ENCODE peak calls at places on chromosome 1, in nine cellular contexts. X is ovary, Z is left ventricle myocardium inferior, D is choroid plexus epithelial cell, H is astrocyte of the spinal cord, V is kidney epithelial cell, B is lower lobe of right lung, R is GM12865, U is MM.1S. G is an unnamed sample.
A peak's percentile ranks its signal among the peaks of the same experiment; 100 is the strongest.

GRCh38 chr1:91769698-91770232 is 116.2 kb downstream of the TGFBR3 start:
- DNase-seq in X (no peak), Z (no peak), D (no peak), H (peak; percentile 44), V (no peak), B (no peak), R (no peak), U (no peak), G (no peak)

GRCh38 chr1:1937549-1938275 is 18.6 kb upstream of the TMEM52 start:
- DNase-seq in X (no peak), Z (no peak), D (no peak), H (no peak), V (no peak), B (no peak), R (no peak), U (no peak), G (no peak)

GRCh38 chr1:192892934-192893333 is 84.1 kb downstream of the RGS2 start:
- DNase-seq in X (no peak), Z (no peak), D (no peak), H (no peak), V (no peak), B (no peak), R (no peak), U (no peak), G (no peak)

GRCh38 chr1:50425376-50426107 is 2.3 kb upstream of the DMRTA2 start:
- DNase-seq in X (no peak), Z (no peak), D (no peak), H (no peak), V (no peak), B (no peak), R (no peak), U (no peak), G (no peak)

GRCh38 chr1:153545067-153546055 is at the start of gene S100A4:
- DNase-seq in X (peak; percentile 79), Z (peak; percentile 93), D (peak; percentile 86), H (peak; percentile 95), V (peak; percentile 79), B (peak; percentile 95), R (no peak), U (peak; percentile 67), G (peak; percentile 97)

GRCh38 chr1:246607466-246607865 is 41.2 kb downstream of the CNST start:
- DNase-seq in X (no peak), Z (peak; percentile 24), D (no peak), H (no peak), V (no peak), B (no peak), R (no peak), U (no peak), G (no peak)

GRCh38 chr1:21216835-21217811 is 40.4 kb upstream of the EIF4G3 start:
- DNase-seq in X (no peak), Z (no peak), D (peak; percentile 62), H (peak; percentile 35), V (no peak), B (peak; percentile 58), R (peak; percentile 77), U (peak; percentile 63), G (peak; percentile 45)

GRCh38 chr1:39689635-39690034 is 1.6 kb downstream of the HPCAL4 start:
- DNase-seq in X (no peak), Z (no peak), D (no peak), H (no peak), V (no peak), B (no peak), R (no peak), U (no peak), G (no peak)

GRCh38 chr1:202479630-202480029 is 131.1 kb downstream of the PPP1R12B start:
- DNase-seq in X (no peak), Z (no peak), D (peak; percentile 5), H (no peak), V (no peak), B (no peak), R (no peak), U (peak; percentile 35), G (no peak)

GRCh38 chr1:168234846-168235547 is 9.2 kb downstream of the SFT2D2 start:
- DNase-seq in X (no peak), Z (no peak), D (peak; percentile 75), H (peak; percentile 24), V (no peak), B (no peak), R (peak; percentile 61), U (peak; percentile 81), G (peak; percentile 47)

GRCh38 chr1:185170291-185170848 is 13.4 kb downstream of the SWT1 start:
- DNase-seq in X (no peak), Z (no peak), D (peak; percentile 80), H (peak; percentile 74), V (no peak), B (no peak), R (peak; percentile 63), U (peak; percentile 76), G (peak; percentile 69)

GRCh38 chr1:170397061-170397460 is 134.9 kb upstream of the GORAB start:
- DNase-seq in X (no peak), Z (no peak), D (no peak), H (no peak), V (no peak), B (no peak), R (no peak), U (no peak), G (no peak)

GRCh38 chr1:2274231-2274967 is 46.3 kb downstream of the SKI start:
- DNase-seq in X (no peak), Z (no peak), D (no peak), H (no peak), V (no peak), B (peak; percentile 46), R (no peak), U (no peak), G (no peak)

GRCh38 chr1:78441921-78442320 is 48.9 kb upstream of the PTGFR start:
- DNase-seq in X (no peak), Z (no peak), D (no peak), H (no peak), V (no peak), B (no peak), R (no peak), U (no peak), G (peak; percentile 14)

GRCh38 chr1:223233019-223233409 is 90.0 kb upstream of the TLR5 start:
- DNase-seq in X (no peak), Z (no peak), D (no peak), H (no peak), V (no peak), B (no peak), R (no peak), U (no peak), G (no peak)

GRCh38 chr1:17186216-17186894 is 18.6 kb upstream of the PADI1 start:
- DNase-seq in X (no peak), Z (no peak), D (no peak), H (no peak), V (no peak), B (no peak), R (no peak), U (no peak), G (no peak)

GRCh38 chr1:6419803-6420593 is at the start of gene HES2:
- DNase-seq in X (no peak), Z (no peak), D (no peak), H (no peak), V (no peak), B (no peak), R (no peak), U (no peak), G (no peak)

GRCh38 chr1:236853916-236854601 is 59.0 kb downstream of the MTR start:
- DNase-seq in X (no peak), Z (no peak), D (peak; percentile 85), H (peak; percentile 73), V (no peak), B (no peak), R (no peak), U (no peak), G (peak; percentile 46)

GRCh38 chr1:169099561-169099960 is 6.9 kb upstream of the ATP1B1 start:
- DNase-seq in X (no peak), Z (no peak), D (no peak), H (no peak), V (no peak), B (no peak), R (no peak), U (no peak), G (no peak)

GRCh38 chr1:99279525-99279924 is 15.2 kb downstream of the PLPPR4 start:
- DNase-seq in X (no peak), Z (no peak), D (no peak), H (no peak), V (no peak), B (no peak), R (no peak), U (no peak), G (no peak)

GRCh38 chr1:31215083-31215570 is 24.6 kb downstream of the NKAIN1 start:
- DNase-seq in X (no peak), Z (no peak), D (peak; percentile 8), H (no peak), V (no peak), B (no peak), R (no peak), U (no peak), G (peak; percentile 28)
- TF ChIP-seq CTCF in X (no peak), Z (no peak), D (no peak), H (no peak), V (no peak), B (no peak), R (no peak), U (no peak), G (no peak)

GRCh38 chr1:42035205-42035829 is 116.6 kb upstream of the HIVEP3 start:
- DNase-seq in X (peak; percentile 70), Z (peak; percentile 63), D (peak; percentile 65), H (peak; percentile 61), V (peak; percentile 14), B (peak; percentile 66), R (no peak), U (peak; percentile 76), G (peak; percentile 55)
- H3K4me3 ChIP-seq in X (peak overlapping the region; percentile 74), Z (peak overlapping the region; percentile 87), D (peak overlapping the region; percentile 85), H (peak overlapping the region; percentile 80), V (peak overlapping the region; percentile 80), B (peak overlapping the region; percentile 93), R (peak overlapping the region; percentile 70), U (peak overlapping the region; percentile 85), G (peak overlapping the region; percentile 79)

DNA sequence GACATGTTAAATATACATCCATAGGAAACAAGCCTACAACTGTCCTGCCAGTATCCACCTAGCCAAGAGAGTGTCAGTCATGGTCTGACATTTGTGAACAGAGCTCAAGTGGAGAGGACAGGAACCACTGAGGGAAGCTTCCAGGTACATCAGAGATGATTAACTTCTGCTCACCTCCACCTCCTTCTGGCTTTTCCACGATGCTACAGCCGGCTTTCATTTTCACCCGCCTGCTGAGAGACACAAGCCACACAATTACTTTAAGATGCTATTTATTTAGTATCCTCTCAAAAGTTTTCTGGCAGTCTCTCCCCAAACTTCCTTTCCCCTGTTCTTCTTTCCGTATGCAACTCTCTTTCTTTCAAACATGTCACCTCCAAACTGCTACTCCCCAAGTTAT is 2.1 kb downstream of the ETV3 start:
- DNase-seq in X (no peak), Z (no peak), D (peak; percentile 25), H (no peak), V (no peak), B (no peak), R (no peak), U (peak; percentile 66), G (no peak)
- TF ChIP-seq CTCF in X (no peak), Z (no peak), D (peak; percentile 41), H (peak; percentile 13), V (peak; percentile 6), B (no peak), R (no peak), U (peak; percentile 63), G (no peak)

DNA sequence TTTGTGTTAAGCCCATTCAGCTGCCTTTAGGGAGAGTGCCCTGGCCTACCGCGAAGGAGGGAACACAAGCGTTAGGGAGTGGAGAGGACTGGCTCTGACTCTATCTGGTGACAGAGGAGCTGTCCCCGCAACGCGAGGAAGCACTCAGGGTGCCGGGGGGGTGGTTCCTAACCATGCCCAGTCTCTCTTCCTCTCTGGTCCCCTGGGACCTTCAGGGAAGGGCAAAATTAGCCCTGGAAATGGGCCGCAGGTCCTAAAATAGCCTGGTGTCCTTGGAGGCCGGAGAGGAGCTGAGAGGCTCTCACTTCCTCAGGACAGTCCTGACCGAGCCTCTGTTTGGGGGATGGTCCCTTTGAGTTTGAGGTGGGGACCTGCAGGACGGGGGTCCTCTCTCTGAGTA is 5.8 kb downstream of the SLC45A1 start:
- DNase-seq in X (no peak), Z (peak; percentile 68), D (no peak), H (no peak), V (no peak), B (no peak), R (no peak), U (no peak), G (no peak)
- H3K4me3 ChIP-seq in X (no peak overlapping the region), Z (peak overlapping the region; percentile 39), D (no peak overlapping the region), H (no peak overlapping the region), V (no peak overlapping the region), B (no peak overlapping the region), R (no peak overlapping the region), U (no peak overlapping the region), G (no peak overlapping the region)

G was measured in fibroblast of villous mesenchyme.